ENCODE peak calls at places on chromosomes 13 and 19, in five cellular contexts. P is iris pigment epithelial cell, O is HT1080, E is DMS 273 treated with DMSO at 0.1 percent for 48 hours, K is Calu3. Q is an unnamed sample.

GRCh38 chr13:40139896-40140520 is 484.5 kb downstream of the COG6 start:
- DNase-seq in P (peak), O (no peak), E (no peak), K (no peak), Q (no peak)

GRCh38 chr13:90414691-90415596 is 932.5 kb upstream of the MIR17HG start:
- DNase-seq in P (peak), O (peak), E (no peak), K (no peak), Q (no peak)

GRCh38 chr13:99431927-99432636 is 69.2 kb upstream of the TM9SF2 start:
- DNase-seq in P (no peak), O (no peak), E (no peak), K (no peak), Q (no peak)

GRCh38 chr19:18915639-18916038 is 3.5 kb downstream of the COPE start:
- DNase-seq in P (peak), O (no peak), E (no peak), K (peak), Q (no peak)

GRCh38 chr19:944663-945241 is 18.9 kb downstream of the ARID3A start:
- DNase-seq in P (no peak), O (no peak), E (no peak), K (peak), Q (no peak)

GRCh38 chr13:99908129-99908805 is 63.3 kb downstream of the ZIC5 start:
- DNase-seq in P (no peak), O (no peak), E (no peak), K (no peak), Q (no peak)

GRCh38 chr19:12956446-12957388 is at the start of gene GADD45GIP1:
- DNase-seq in P (peak), O (peak), E (peak), K (peak), Q (peak)

GRCh38 chr13:80168089-80168850 is 172.7 kb downstream of the SPRY2 start:
- DNase-seq in P (peak), O (peak), E (no peak), K (no peak), Q (no peak)

GRCh38 chr13:112245179-112245724 is 130.9 kb upstream of the SPACA7 start:
- DNase-seq in P (no peak), O (no peak), E (no peak), K (no peak), Q (peak)

GRCh38 chr19:30345686-30346085 is 26.5 kb upstream of the ZNF536 start:
- DNase-seq in P (no peak), O (no peak), E (no peak), K (no peak), Q (no peak)

GRCh38 chr19:36059180-36059910 is 4.6 kb downstream of the WDR62 start:
- DNase-seq in P (no peak), O (no peak), E (no peak), K (no peak), Q (no peak)

GRCh38 chr19:19051478-19052213 is 12.1 kb upstream of the SLC25A42 start:
- DNase-seq in P (no peak), O (no peak), E (no peak), K (no peak), Q (no peak)

GRCh38 chr13:44667950-44668349 is 91.8 kb upstream of the TSC22D1 start:
- DNase-seq in P (peak), O (no peak), E (no peak), K (no peak), Q (no peak)